ENCODE peak calls at places on chromosomes 12 and 14, in eight cellular contexts. K is GDM1; L is mucosa of gallbladder; E is HuH-7.5; T is progenitor cell of endocrine pancreas; M is effector memory CD8-positive, alpha-beta T cell; B is substantia nigra; C is pons. H is an unnamed sample.

GRCh38 chr12:42326466-42327226 is 679 bp downstream of the PPHLN1 start:
- DNase-seq in L (no peak), E (no peak), K (no peak), M (no peak), B (no peak), C (peak; percentile 29), T (no peak), H (peak; percentile 6)

GRCh38 chr12:122304924-122305323 is 38.6 kb upstream of the VPS33A start:
- DNase-seq in L (no peak), K (no peak), M (no peak), T (no peak), C (no peak), E (no peak), B (no peak), H (no peak)

GRCh38 chr14:23132970-23133369 is 13.9 kb upstream of the CEBPE start:
- DNase-seq in M (no peak), E (no peak), T (no peak), B (no peak), K (no peak), L (no peak), C (no peak), H (no peak)

GRCh38 chr12:49893753-49894752 is 9.6 kb downstream of the FAIM2 start:
- DNase-seq in C (no peak), M (no peak), E (no peak), L (peak; percentile 64), T (no peak), K (no peak), B (no peak), H (no peak)

GRCh38 chr12:129868566-129868965 is 35.3 kb downstream of the TMEM132D start:
- DNase-seq in T (no peak), L (no peak), E (no peak), K (no peak), B (no peak), C (no peak), M (no peak), H (no peak)

GRCh38 chr14:58200480-58200841 is 512 bp downstream of the ACTR10 start:
- DNase-seq in K (no peak), C (no peak), B (no peak), M (no peak), L (no peak), E (no peak), T (no peak), H (no peak)

GRCh38 chr12:104695453-104696148 is 238.9 kb downstream of the CHST11 start:
- DNase-seq in C (no peak), K (no peak), M (peak; percentile 53), L (no peak), E (no peak), B (no peak), T (no peak), H (peak; percentile 81)

GRCh38 chr12:97943359-97943758 is 480.8 kb downstream of the RMST start:
- DNase-seq in K (no peak), C (no peak), L (no peak), E (no peak), M (no peak), B (no peak), T (no peak), H (no peak)

GRCh38 chr14:101820283-101820798 is 58.8 kb downstream of the PPP2R5C start:
- DNase-seq in B (no peak), T (no peak), E (no peak), K (no peak), L (no peak), C (no peak), M (peak; percentile 47), H (no peak)

GRCh38 chr12:51631591-51631990 is 40.6 kb downstream of the SCN8A start:
- DNase-seq in C (peak; percentile 22), E (no peak), B (no peak), K (no peak), M (no peak), T (no peak), L (peak; percentile 23), H (no peak)

GRCh38 chr12:31965090-31965489 is 5.9 kb downstream of the RESF1 start:
- DNase-seq in K (no peak), T (no peak), C (no peak), B (no peak), E (no peak), M (peak; percentile 10), L (no peak), H (no peak)